ENCODE peak calls at places on chromosomes 16 and 17, in seven cellular contexts. L is progenitor cell of endocrine pancreas, Z is H1, T is NB4, K is HCT116, C is BJ, M is HFF-Myc. A is an unnamed sample.

GRCh38 chr17:79304907-79305306 is 230.3 kb downstream of the ENGASE start:
- DNase-seq in K (no peak), L (no peak), Z (no peak), C (no peak), M (no peak), T (no peak), A (no peak)

GRCh38 chr17:77332981-77333685 is 192.4 kb downstream of the SEC14L1 start:
- DNase-seq in K (no peak), L (no peak), M (peak), T (peak), C (peak), Z (no peak), A (no peak)

GRCh38 chr17:61997649-61998048 is 67.4 kb downstream of the MED13 start:
- DNase-seq in K (no peak), Z (no peak), C (peak), M (peak), L (no peak), T (no peak), A (no peak)

GRCh38 chr16:88429387-88430184 is 23.5 kb upstream of the ZFPM1 start:
- DNase-seq in Z (no peak), C (no peak), L (no peak), K (no peak), M (no peak), T (no peak), A (no peak)

GRCh38 chr16:54327609-54328008 is 41.0 kb upstream of the IRX3 start:
- DNase-seq in C (no peak), K (no peak), Z (no peak), L (no peak), M (no peak), T (no peak), A (no peak)

GRCh38 chr16:17768257-17768656 is 297.5 kb upstream of the XYLT1 start:
- DNase-seq in L (no peak), Z (no peak), M (no peak), C (peak), K (no peak), T (no peak), A (no peak)

GRCh38 chr17:50511058-50511457 is 2.8 kb downstream of the MYCBPAP start:
- DNase-seq in L (no peak), M (no peak), C (no peak), K (no peak), Z (no peak), T (peak), A (no peak)

GRCh38 chr17:74987909-74988711 is 678 bp downstream of the CDR2L start:
- DNase-seq in L (peak), T (peak), C (no peak), M (no peak), K (no peak), Z (no peak), A (peak)

GRCh38 chr16:4215106-4215505 is 26.8 kb downstream of the SRL start:
- DNase-seq in T (no peak), K (no peak), L (no peak), M (no peak), Z (no peak), C (no peak), A (no peak)

DNA sequence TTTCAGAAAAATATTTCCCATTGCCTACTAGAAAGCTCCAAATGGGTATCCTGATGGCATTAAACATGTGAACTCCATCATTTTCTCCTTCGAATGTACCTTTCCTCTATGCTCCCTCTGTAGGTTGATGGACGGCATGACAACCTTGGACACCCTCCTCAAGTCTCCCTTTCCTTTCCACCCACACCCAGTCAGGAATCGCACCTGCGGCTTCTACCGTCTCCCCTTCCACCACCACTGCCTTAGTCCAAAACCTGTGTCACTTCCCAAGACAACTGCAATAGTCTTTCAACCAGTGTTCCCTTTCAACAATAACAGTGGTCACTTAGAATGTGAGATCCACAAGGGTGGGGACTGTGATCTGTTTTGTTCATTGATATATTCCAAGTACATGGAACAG is 233.1 kb upstream of the AXIN2 start:
- DNase-seq in Z (no peak), T (peak), L (no peak), C (no peak), M (no peak), K (peak), A (peak)
- TF ChIP-seq CTCF in Z (peak), T (peak), L (peak), C (peak), M (peak), K (peak), A (peak)

GRCh38 chr17:45234641-45235040 is 13.0 kb downstream of the FMNL1 start:
- DNase-seq in M (no peak), Z (no peak), T (peak), K (no peak), C (no peak), L (no peak), A (peak)
- TF ChIP-seq CTCF in M (peak), Z (peak), T (peak), K (peak), C (peak), L (peak), A (peak)

GRCh38 chr16:30650369-30651123 is at the start of gene PRR14:
- DNase-seq in T (peak), L (peak), K (peak), M (peak), Z (peak), C (peak), A (peak)
- TF ChIP-seq CTCF in T (no peak), L (peak), K (no peak), M (no peak), Z (no peak), C (no peak), A (no peak)

GRCh38 chr17:67779098-67779672 is 46.1 kb upstream of the BPTF start:
- DNase-seq in T (peak), M (peak), K (peak), Z (peak), C (peak), L (no peak), A (peak)
- TF ChIP-seq CTCF in T (peak), M (peak), K (peak), Z (peak), C (peak), L (peak), A (peak)

A was measured in nephron progenitor cell.